ENCODE peak calls at places on chromosomes 12 and 14, in five cellular contexts. F is Peyer's patch, Q is fibroblast of lung, A is suprapubic skin, W is left ventricle myocardium inferior. M is an unnamed sample. For H3K36me3, the result is how much of the 10 kb centered on the place peaks cover.

GRCh38 chr12:21940549-21940948 is 677 bp downstream of the ABCC9 start:
- DNase-seq in F (no peak), Q (peak), A (no peak), W (no peak), M (no peak)

GRCh38 chr14:29273513-29273912 is 506.9 kb downstream of the FOXG1 start:
- DNase-seq in F (no peak), Q (no peak), A (no peak), W (no peak), M (no peak)

GRCh38 chr14:85233756-85234545 is 296.0 kb upstream of the FLRT2 start:
- DNase-seq in F (no peak), Q (peak), A (no peak), W (no peak), M (no peak)

GRCh38 chr14:58871972-58872530 is 234.3 kb downstream of the DACT1 start:
- DNase-seq in F (no peak), Q (peak), A (no peak), W (no peak), M (no peak)

GRCh38 chr14:72849222-72849621 is 44.7 kb downstream of the DPF3 start:
- DNase-seq in F (no peak), Q (no peak), A (no peak), W (no peak), M (no peak)

GRCh38 chr14:73047808-73048207 is 10.5 kb upstream of the RBM25 start:
- DNase-seq in F (no peak), Q (no peak), A (no peak), W (no peak), M (no peak)

GRCh38 chr14:23381871-23382270 is 5.0 kb downstream of the CMTM5 start:
- DNase-seq in F (no peak), Q (no peak), A (no peak), W (no peak), M (no peak)

GRCh38 chr14:99258341-99258781 is 13.6 kb downstream of the BCL11B start:
- DNase-seq in F (no peak), Q (no peak), A (no peak), W (no peak), M (no peak)

GRCh38 chr14:99682809-99683618 is 1.1 kb upstream of the CYP46A1 start:
- DNase-seq in F (peak), Q (peak), A (peak), W (peak), M (peak)

GRCh38 chr12:63151061-63151897 is at the start of gene AVPR1A:
- DNase-seq in F (peak), Q (no peak), A (peak), W (peak), M (no peak)

GRCh38 chr14:91873476-91874265 is 6.3 kb upstream of the TC2N start:
- DNase-seq in F (no peak), Q (peak), A (no peak), W (no peak), M (peak)

GRCh38 chr14:78737606-78738005 is 567.4 kb downstream of the NRXN3 start:
- DNase-seq in F (no peak), Q (no peak), A (no peak), W (no peak), M (no peak)

GRCh38 chr14:85336817-85337216 is 193.1 kb upstream of the FLRT2 start:
- DNase-seq in F (no peak), Q (no peak), A (no peak), W (no peak), M (no peak)

GRCh38 chr14:105128059-105128458 is 40.5 kb downstream of the JAG2 start:
- DNase-seq in F (no peak), Q (no peak), A (no peak), W (no peak), M (no peak)

GRCh38 chr12:105899589-105899988 is 239.2 kb downstream of the NUAK1 start:
- DNase-seq in F (no peak), Q (no peak), A (no peak), W (no peak), M (no peak)

GRCh38 chr12:120104924-120105323 is 11.6 kb downstream of the RAB35 start:
- DNase-seq in F (no peak), Q (no peak), A (no peak), W (no peak), M (no peak)

GRCh38 chr14:99512110-99512449 is 30.9 kb downstream of the CCNK start:
- DNase-seq in F (no peak), Q (no peak), A (no peak), W (no peak), M (no peak)

GRCh38 chr12:26239508-26240328 is 44.3 kb downstream of the SSPN start:
- DNase-seq in F (no peak), Q (peak), A (peak), W (peak), M (no peak)

GRCh38 chr14:61514006-61514830 is 181.1 kb upstream of the HIF1A start:
- DNase-seq in F (no peak), Q (peak), A (no peak), W (no peak), M (no peak)

DNA sequence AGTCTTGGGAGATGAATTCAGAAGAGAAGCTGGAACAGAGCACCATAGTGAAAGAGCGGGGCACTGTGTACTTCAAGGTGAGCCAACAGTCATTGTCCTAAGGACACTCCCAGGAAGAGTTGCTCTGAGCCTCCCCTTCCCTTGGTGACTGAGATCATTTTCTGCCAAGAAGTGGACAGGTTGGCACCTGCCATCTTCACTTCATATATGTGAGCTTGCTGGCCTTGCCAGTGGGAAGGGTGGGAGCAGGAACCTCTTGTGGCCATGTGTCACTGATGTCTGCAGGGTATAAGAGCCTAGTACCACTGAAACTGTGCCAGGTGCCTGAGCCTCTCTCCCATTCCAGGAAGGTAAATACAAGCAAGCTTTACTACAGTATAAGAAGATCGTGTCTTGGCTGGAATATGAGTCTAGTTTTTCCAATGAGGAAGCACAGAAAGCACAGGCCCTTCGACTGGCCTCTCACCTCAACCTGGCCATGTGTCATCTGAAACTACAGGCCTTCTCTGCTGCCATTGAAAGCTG is 5.3 kb downstream of the FKBP4 start:
- DNase-seq in F (no peak), Q (no peak), A (no peak), W (no peak), M (no peak)
- H3K36me3 ChIP-seq in F (under half), Q (under half), A (half or more), W (half or more), M (half or more)

DNA sequence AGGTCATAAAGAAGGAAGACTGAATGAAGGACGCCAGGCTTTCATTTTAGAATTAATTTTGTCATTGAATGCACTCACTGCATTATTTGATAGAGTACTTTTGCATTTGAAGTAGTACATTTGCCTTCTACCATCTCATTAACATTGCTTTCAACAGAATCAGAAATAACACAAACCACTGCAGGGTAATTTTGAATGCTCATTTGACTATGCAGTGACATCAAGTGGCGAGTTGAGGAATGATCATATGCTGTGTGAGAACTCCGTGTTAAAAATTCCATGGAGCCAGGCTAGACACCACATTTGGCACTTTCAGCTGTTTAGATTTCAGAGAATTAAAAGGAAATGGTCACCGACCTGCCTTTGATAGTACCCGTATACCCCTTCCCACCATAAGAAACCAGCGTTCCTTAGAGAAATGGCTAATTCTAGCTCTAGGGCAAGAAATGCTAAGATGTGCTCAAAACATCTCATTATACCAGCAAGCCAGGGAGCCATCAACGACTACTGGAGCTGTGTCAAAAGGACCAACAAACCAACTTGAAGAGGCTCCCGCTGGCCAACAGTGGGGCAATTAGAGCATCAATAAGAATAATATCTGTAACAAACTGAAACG is 16.5 kb downstream of the HEBP1 start:
- DNase-seq in F (no peak), Q (peak), A (no peak), W (no peak), M (no peak)
- H3K36me3 ChIP-seq in F (under half), Q (under half), A (half or more), W (half or more), M (under half)

GRCh38 chr12:57534991-57535543 is 11.9 kb downstream of the DCTN2 start:
- DNase-seq in F (no peak), Q (no peak), A (no peak), W (no peak), M (no peak)
- H3K36me3 ChIP-seq in F (under half), Q (under half), A (half or more), W (half or more), M (half or more)

DNA sequence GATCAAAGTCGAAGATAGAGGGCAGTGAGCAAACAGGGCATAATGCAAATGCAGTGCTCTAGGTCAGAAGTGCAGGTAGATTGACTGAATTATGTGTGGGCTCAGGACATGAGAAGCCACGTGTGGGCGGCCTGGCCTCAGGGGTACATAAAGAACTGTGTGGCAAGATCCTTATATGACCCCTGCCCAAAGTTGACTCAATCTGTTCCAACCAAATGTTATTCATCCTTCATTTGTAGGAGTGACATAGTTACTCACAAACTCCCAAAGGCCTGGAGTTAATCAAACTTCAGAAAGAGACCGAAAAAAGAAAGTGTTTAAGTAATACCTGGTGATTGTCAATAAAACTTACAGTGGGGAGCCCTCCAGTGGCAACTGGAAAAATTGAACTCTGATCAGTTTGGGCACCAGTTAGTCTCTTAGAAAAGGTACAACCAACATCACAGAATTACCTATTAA is 150.4 kb upstream of the FAR2 start:
- DNase-seq in F (no peak), Q (peak), A (no peak), W (no peak), M (no peak)
- H3K36me3 ChIP-seq in F (under half), Q (under half), A (under half), W (under half), M (under half)

GRCh38 chr14:93880025-93880820 is 46.9 kb upstream of the FAM181A start:
- DNase-seq in F (no peak), Q (no peak), A (no peak), W (no peak), M (no peak)

GRCh38 chr14:93879362-93879983 is 47.7 kb upstream of the FAM181A start:
- DNase-seq in F (no peak), Q (no peak), A (no peak), W (no peak), M (no peak)

GRCh38 chr14:93878871-93879270 is 48.3 kb upstream of the FAM181A start:
- DNase-seq in F (no peak), Q (no peak), A (no peak), W (no peak), M (no peak)

DNA sequence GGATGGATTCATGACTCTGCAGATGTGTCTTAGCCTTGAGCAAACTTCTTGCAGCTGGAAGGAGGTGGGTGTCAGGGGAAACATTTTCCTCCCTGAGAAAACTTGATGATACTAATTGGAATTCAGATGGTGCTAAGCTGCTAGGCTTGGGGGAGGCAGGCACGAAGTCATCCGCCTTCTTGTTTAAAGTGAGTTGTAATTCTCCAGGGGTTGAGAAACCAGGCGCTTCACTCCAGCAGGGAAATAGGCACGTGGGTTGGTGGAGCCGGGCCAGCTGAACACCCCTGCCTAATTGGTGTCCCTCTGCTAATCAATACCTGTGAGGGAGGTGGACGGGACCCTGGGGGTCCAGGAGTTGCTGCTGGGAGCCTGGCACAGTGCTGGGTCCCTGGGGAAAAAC is 48.9 kb upstream of the FAM181A start:
- DNase-seq in F (no peak), Q (no peak), A (no peak), W (no peak), M (no peak)
- H3K36me3 ChIP-seq in F (under half), Q (under half), A (under half), W (under half), M (under half)

DNA sequence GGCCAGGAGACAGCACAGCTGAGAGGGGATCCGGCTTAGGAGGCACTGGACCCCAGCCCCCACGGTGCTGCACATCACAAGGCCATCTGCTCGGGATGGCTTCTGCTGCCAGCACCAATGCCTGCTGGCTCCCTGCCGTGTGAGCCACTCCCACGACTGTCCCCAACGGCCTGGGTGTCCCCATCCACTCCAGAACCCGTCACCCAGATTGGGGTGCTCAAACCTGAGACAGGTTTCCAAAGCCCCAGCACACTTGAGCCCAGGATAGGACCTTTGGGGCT is 102.4 kb downstream of the RFLNA start:
- DNase-seq in F (no peak), Q (no peak), A (no peak), W (no peak), M (no peak)
- H3K36me3 ChIP-seq in F (under half), Q (under half), A (half or more), W (half or more), M (under half)

GRCh38 chr12:57135939-57136338 is 7.7 kb downstream of the LRP1 start:
- DNase-seq in F (no peak), Q (peak), A (peak), W (peak), M (no peak)
- H3K36me3 ChIP-seq in F (under half), Q (under half), A (under half), W (under half), M (under half)

GRCh38 chr12:121326996-121327674 is 25.1 kb downstream of the ANAPC5 start:
- DNase-seq in F (no peak), Q (no peak), A (no peak), W (no peak), M (no peak)

GRCh38 chr12:121331268-121331667 is 20.9 kb downstream of the ANAPC5 start:
- DNase-seq in F (no peak), Q (no peak), A (no peak), W (no peak), M (no peak)

GRCh38 chr12:121328620-121329019 is 23.6 kb downstream of the ANAPC5 start:
- DNase-seq in F (no peak), Q (no peak), A (no peak), W (no peak), M (no peak)

GRCh38 chr12:121330692-121331091 is 21.5 kb downstream of the ANAPC5 start:
- DNase-seq in F (no peak), Q (no peak), A (no peak), W (no peak), M (no peak)

DNA sequence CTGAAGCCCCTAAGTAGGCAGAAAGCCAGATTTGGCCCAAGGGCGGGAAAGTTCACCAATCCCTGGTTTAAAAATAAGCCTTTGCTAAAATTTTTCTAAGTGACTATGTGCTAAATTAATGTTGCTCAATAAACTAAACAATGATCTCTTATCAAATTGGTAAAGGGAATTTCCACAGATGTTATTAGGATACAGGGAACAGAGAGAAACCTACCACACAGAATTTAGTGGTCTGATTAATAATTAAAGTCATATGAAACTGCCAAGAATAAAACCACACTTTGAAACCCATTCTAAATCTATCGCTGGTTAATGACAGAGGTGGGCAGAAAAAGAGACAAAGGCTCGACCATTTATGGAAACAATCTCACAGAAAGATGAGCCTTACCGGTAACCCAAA is 22.0 kb downstream of the ANAPC5 start:
- DNase-seq in F (no peak), Q (no peak), A (no peak), W (no peak), M (no peak)
- H3K36me3 ChIP-seq in F (under half), Q (under half), A (half or more), W (half or more), M (half or more)

GRCh38 chr12:48142818-48143674 is 14.3 kb downstream of the ASB8 start:
- DNase-seq in F (no peak), Q (no peak), A (no peak), W (no peak), M (no peak)
- H3K36me3 ChIP-seq in F (under half), Q (under half), A (half or more), W (half or more), M (under half)